ENCODE peak calls at places on chromosome 6, in four cellular contexts. B is H1, A is mesendoderm, V is IMR-90. C is an unnamed sample.

GRCh38 chr6:14549871-14550270 is 432.3 kb downstream of the CD83 start:
- DNase-seq in B (no peak), A (no peak), V (no peak), C (no peak)

GRCh38 chr6:80438728-80439127 is 332.3 kb downstream of the BCKDHB start:
- DNase-seq in B (no peak), A (peak), V (peak), C (no peak)

GRCh38 chr6:35078896-35079295 is 62.2 kb downstream of the TCP11 start:
- DNase-seq in V (no peak), A (no peak), B (no peak), C (no peak)

GRCh38 chr6:111382476-111383294 is 100.3 kb downstream of the REV3L start:
- DNase-seq in B (no peak), A (no peak), V (no peak), C (no peak)

GRCh38 chr6:15076565-15076964 is 169.3 kb upstream of the JARID2 start:
- DNase-seq in B (no peak), A (no peak), V (no peak), C (no peak)

GRCh38 chr6:28587011-28587745 is 61.5 kb downstream of the GPX5 start:
- DNase-seq in B (peak), V (no peak), A (peak), C (peak)

GRCh38 chr6:122246906-122247658 is 152.4 kb upstream of the HSF2 start:
- DNase-seq in B (no peak), V (no peak), A (no peak), C (peak)

GRCh38 chr6:18260448-18261106 is 3.8 kb downstream of the DEK start:
- DNase-seq in B (no peak), V (peak), A (peak), C (no peak)

GRCh38 chr6:95294047-95294446 is 283.3 kb upstream of the MANEA start:
- DNase-seq in B (no peak), V (no peak), A (peak), C (no peak)

GRCh38 chr6:158972241-158973233 is 27.5 kb downstream of the RSPH3 start:
- DNase-seq in A (peak), V (peak), B (no peak), C (no peak)

GRCh38 chr6:73121421-73121993 is 103.8 kb downstream of the KHDC1L start:
- DNase-seq in A (peak), B (no peak), V (peak), C (no peak)

GRCh38 chr6:11921017-11921438 is 91.1 kb upstream of the HIVEP1 start:
- DNase-seq in V (peak), B (no peak), A (peak), C (peak)

GRCh38 chr6:18022398-18023231 is 35.2 kb upstream of the KIF13A start:
- DNase-seq in V (peak), A (peak), B (no peak), C (peak)

GRCh38 chr6:130138116-130138908 is 84.4 kb downstream of the SAMD3 start:
- DNase-seq in A (no peak), B (no peak), V (no peak), C (no peak)

GRCh38 chr6:151143337-151143736 is 96.4 kb upstream of the AKAP12 start:
- DNase-seq in B (no peak), A (no peak), V (no peak), C (no peak)

GRCh38 chr6:116562019-116562403 is 8.5 kb downstream of the CALHM4 start:
- DNase-seq in B (no peak), V (no peak), A (no peak), C (no peak)

GRCh38 chr6:159982726-159983506 is 14.0 kb downstream of the IGF2R start:
- DNase-seq in B (no peak), V (peak), A (no peak), C (no peak)

GRCh38 chr6:131000544-131000943 is 62.5 kb downstream of the EPB41L2 start:
- DNase-seq in A (peak), V (no peak), B (no peak), C (no peak)

GRCh38 chr6:110188791-110189190 is 8.6 kb downstream of the CDC40 start:
- DNase-seq in A (no peak), V (peak), B (no peak), C (no peak)

GRCh38 chr6:18327621-18328548 is 59.3 kb upstream of the RNF144B start:
- DNase-seq in B (peak), A (peak), V (no peak), C (peak)

GRCh38 chr6:127415096-127415495 is 44.1 kb downstream of the KIAA0408 start:
- DNase-seq in B (no peak), V (no peak), A (no peak), C (no peak)

GRCh38 chr6:125947581-125947980 is 9.0 kb upstream of the HINT3 start:
- DNase-seq in B (no peak), V (peak), A (no peak), C (no peak)

GRCh38 chr6:77368660-77369313 is 94.5 kb downstream of the HTR1B start:
- DNase-seq in A (peak), B (peak), V (peak), C (peak)

GRCh38 chr6:104161960-104162669 is 697.6 kb downstream of the HACE1 start:
- DNase-seq in V (no peak), A (peak), B (no peak), C (no peak)

GRCh38 chr6:123518441-123519190 is 118.1 kb downstream of the TRDN start:
- DNase-seq in B (no peak), V (no peak), A (no peak), C (no peak)

GRCh38 chr6:11938285-11938890 is 73.7 kb upstream of the HIVEP1 start:
- DNase-seq in V (no peak), A (peak), B (no peak), C (peak)

GRCh38 chr6:116476021-116476678 is 15.0 kb downstream of the CALHM6 start:
- DNase-seq in B (no peak), V (peak), A (no peak), C (no peak)

GRCh38 chr6:164167873-164168405 is 753.4 kb downstream of the QKI start:
- DNase-seq in A (no peak), B (no peak), V (no peak), C (no peak)

GRCh38 chr6:5525209-5525608 is 263.9 kb downstream of the FARS2 start:
- DNase-seq in B (no peak), V (peak), A (no peak), C (no peak)

GRCh38 chr6:20769651-20770050 is 235.4 kb downstream of the CDKAL1 start:
- DNase-seq in A (no peak), B (no peak), V (no peak), C (no peak)

GRCh38 chr6:13765570-13765969 is 48.8 kb downstream of the MCUR1 start:
- DNase-seq in A (no peak), V (peak), B (no peak), C (no peak)

GRCh38 chr6:144878577-144878976 is 593.4 kb downstream of the UTRN start:
- DNase-seq in V (no peak), B (no peak), A (peak), C (no peak)

GRCh38 chr6:33725222-33725621 is 13.7 kb upstream of the UQCC2 start:
- DNase-seq in V (no peak), A (no peak), B (no peak), C (no peak)

GRCh38 chr6:88807622-88808021 is 155.8 kb downstream of the RNGTT start:
- DNase-seq in B (no peak), A (no peak), V (no peak), C (no peak)

GRCh38 chr6:81214414-81215091 is 537.9 kb downstream of the TENT5A start:
- DNase-seq in B (no peak), V (no peak), A (no peak), C (peak)

GRCh38 chr6:89985744-89986493 is 91.7 kb downstream of the GJA10 start:
- DNase-seq in V (peak), B (no peak), A (no peak), C (no peak)
- H3K4ac ChIP-seq in V (peak), B (no peak), A (no peak), C (no peak)

GRCh38 chr6:38282911-38283310 is 356.8 kb downstream of the BTBD9 start:
- DNase-seq in V (no peak), B (no peak), A (no peak), C (no peak)
- H3K9ac ChIP-seq in V (no peak), B (no peak), A (no peak), C (no peak)

GRCh38 chr6:8574311-8574710 is 139.0 kb upstream of the SLC35B3 start:
- DNase-seq in B (no peak), V (no peak), A (no peak), C (no peak)
- H3K56ac ChIP-seq in B (no peak), V (no peak), A (no peak), C (no peak)

GRCh38 chr6:52360601-52361346 is 1.2 kb upstream of the PAQR8 start:
- DNase-seq in B (no peak), A (no peak), V (no peak), C (no peak)

GRCh38 chr6:52362443-52363221 is 681 bp downstream of the PAQR8 start:
- DNase-seq in V (no peak), B (peak), A (peak), C (peak)

GRCh38 chr6:52361945-52362442 is at the start of gene PAQR8:
- DNase-seq in B (peak), V (peak), A (peak), C (peak)

GRCh38 chr6:52360028-52360427 is 1.9 kb upstream of the PAQR8 start:
- DNase-seq in A (no peak), V (no peak), B (no peak), C (no peak)

GRCh38 chr6:52361347-52361944 is 505 bp upstream of the PAQR8 start:
- DNase-seq in A (peak), V (peak), B (no peak), C (no peak)
- H3K4ac ChIP-seq in A (no peak), V (peak), B (no peak), C (no peak)

DNA sequence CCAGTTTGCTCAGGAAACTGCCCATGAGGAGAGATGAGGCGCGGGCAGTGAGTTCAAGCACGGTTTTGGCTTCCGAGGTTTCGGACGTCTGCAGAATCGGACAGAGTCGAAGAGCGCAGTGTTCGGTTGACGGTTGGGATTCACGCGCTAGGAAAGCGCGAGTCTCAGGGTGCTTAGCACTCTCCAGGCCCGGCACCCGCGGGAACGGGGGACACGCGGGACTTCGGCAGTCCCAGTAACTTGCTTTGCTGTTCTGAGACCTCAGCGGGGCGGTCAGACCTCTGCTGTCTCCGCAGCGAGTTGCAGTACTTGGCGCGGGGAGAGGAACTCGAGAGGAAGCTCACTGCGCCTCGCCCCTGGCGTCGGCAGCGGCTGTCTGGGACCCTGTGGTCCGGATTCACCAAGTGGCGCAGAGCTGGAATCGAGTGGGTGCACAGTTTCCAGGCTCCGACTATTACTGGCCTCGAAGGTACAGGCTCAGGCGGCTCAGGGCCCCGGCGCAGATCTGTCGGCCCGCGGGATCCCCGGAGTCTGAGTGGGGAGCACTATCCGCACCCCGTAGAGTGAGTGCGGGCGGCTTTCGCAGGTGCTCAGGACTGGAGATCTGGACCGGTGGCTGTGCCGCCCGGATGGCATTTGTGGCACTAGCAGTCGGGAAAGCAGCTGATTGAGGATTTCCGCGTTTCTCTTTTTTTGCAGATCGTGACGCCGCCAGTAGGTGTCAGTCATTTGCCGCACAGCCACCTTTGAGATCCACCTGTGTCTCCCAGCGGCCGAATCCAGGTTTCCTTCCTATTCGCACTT is at the start of gene POM121L2:
- DNase-seq in B (peak), V (peak), A (peak), C (peak)
- H3K9ac ChIP-seq in B (no peak), V (peak), A (peak), C (no peak)

GRCh38 chr6:167125950-167126349 is 3.1 kb downstream of the CCR6 start:
- DNase-seq in A (no peak), B (no peak), V (no peak), C (no peak)
- H3K56ac ChIP-seq in A (no peak), B (no peak), V (no peak), C (no peak)

GRCh38 chr6:43628392-43629103 is 516 bp downstream of the GTPBP2 start:
- DNase-seq in A (peak), B (peak), V (peak), C (peak)

GRCh38 chr6:43627008-43627825 is 1.8 kb downstream of the GTPBP2 start:
- DNase-seq in B (no peak), V (peak), A (peak), C (no peak)

GRCh38 chr6:43629505-43630300 is 639 bp upstream of the GTPBP2 start:
- DNase-seq in B (peak), V (peak), A (peak), C (peak)

GRCh38 chr6:43630980-43631619 is 2.0 kb upstream of the GTPBP2 start:
- DNase-seq in A (no peak), V (no peak), B (no peak), C (no peak)

DNA sequence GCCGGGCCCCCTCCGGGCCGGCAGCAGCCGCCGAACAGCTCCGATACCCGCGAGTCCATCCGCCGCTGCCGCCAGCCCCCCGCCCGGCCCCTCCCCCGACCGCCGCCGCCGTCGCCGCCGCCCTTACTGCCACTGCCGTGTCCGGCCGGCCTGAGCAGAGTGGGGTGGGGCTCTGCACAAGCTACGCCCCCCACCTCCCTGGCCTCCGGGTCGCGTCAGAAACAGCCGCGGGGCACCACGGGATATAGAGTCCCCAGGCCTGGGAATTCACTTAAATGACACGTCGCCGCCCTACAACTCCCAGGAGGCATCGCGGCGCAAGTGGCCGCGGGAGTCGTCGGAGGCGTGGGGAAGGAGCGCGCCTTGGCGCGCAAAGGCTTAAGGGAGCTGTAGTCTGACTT is at the start of gene GTPBP2:
- DNase-seq in A (peak), V (peak), B (peak), C (peak)
- H3K4ac ChIP-seq in A (peak), V (peak), B (peak), C (no peak)

GRCh38 chr6:30612687-30613248 is 4.3 kb downstream of the PPP1R10 start:
- DNase-seq in A (no peak), V (peak), B (no peak), C (no peak)
- H3K9ac ChIP-seq in A (no peak), V (no peak), B (no peak), C (no peak)

GRCh38 chr6:149991838-149992237 is 28.1 kb downstream of the ULBP1 start:
- DNase-seq in B (no peak), A (no peak), V (no peak), C (no peak)

GRCh38 chr6:149987602-149988107 is 23.9 kb downstream of the ULBP1 start:
- DNase-seq in A (no peak), V (no peak), B (no peak), C (no peak)

GRCh38 chr6:149990672-149991402 is 27.1 kb downstream of the ULBP1 start:
- DNase-seq in A (peak), V (no peak), B (peak), C (no peak)

GRCh38 chr6:149990109-149990671 is 26.4 kb downstream of the ULBP1 start:
- DNase-seq in A (no peak), V (no peak), B (peak), C (no peak)

DNA sequence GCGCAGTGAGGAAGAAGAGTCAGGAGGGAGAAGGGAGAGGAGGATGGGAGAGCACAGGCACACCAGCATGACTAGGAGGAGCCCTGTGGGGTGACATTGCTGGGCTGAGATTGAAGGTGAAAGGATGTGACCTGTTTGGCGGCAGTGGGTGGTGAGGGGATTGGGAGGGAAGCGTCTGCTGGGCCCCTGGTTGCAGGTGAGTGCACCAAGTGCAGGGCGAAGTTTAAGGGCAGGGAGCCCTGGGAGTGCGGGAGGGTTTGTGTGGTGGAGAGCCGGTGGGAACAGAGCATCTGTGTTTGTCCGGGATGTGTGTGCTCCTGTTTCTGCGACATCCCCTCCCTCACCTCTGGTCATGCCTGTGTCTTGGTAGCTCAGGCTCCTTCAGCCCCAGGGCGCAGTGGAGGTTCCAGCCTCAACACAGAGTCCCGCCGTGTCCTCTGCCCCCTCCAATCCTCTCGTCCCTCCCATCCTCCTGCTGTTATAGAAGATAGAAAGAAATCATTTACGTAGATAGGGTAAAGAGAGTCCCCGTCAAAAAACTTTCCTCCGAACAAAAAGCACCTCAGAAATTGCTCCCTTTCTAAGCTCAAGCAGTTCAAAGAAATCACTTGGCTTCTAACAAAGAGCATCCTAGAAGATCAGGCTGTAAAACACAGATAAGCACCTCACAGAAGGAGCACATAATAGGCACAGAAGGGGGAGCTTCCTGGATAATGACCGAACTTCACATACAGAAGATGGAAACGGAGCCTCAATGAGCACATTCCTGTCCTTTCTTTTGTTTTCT is 25.0 kb downstream of the ULBP1 start:
- DNase-seq in V (no peak), A (no peak), B (peak), C (peak)
- H3K56ac ChIP-seq in V (no peak), A (no peak), B (no peak), C (no peak)

C was measured in H9.